ENCODE peak calls at places on chromosome 3, in five cellular contexts. One of them, this sample, is unnamed. For H3K4me1, the result is how much of the 10 kb centered on the place peaks cover.

GRCh38 chr3:180802837-180803236 is 109.6 kb upstream of the FXR1 start:
- DNase-seq in Panc1: peak
- DNase-seq in neuronal stem cell: peak
- DNase-seq in A549: peak
- DNase-seq in sigmoid colon: no peak
- DNase-seq in this sample: no peak

GRCh38 chr3:43872901-43873300 is 182.2 kb downstream of the ABHD5 start:
- DNase-seq in neuronal stem cell: no peak
- DNase-seq in A549: peak
- DNase-seq in Panc1: no peak
- DNase-seq in sigmoid colon: no peak
- DNase-seq in this sample: no peak

GRCh38 chr3:44236485-44236908 is 5.2 kb upstream of the TOPAZ1 start:
- DNase-seq in sigmoid colon: no peak
- DNase-seq in neuronal stem cell: no peak
- DNase-seq in Panc1: no peak
- DNase-seq in A549: no peak
- DNase-seq in this sample: no peak

GRCh38 chr3:15345608-15346137 is 13.3 kb upstream of the SH3BP5 start:
- DNase-seq in sigmoid colon: peak
- DNase-seq in A549: no peak
- DNase-seq in Panc1: no peak
- DNase-seq in neuronal stem cell: no peak
- DNase-seq in this sample: peak

GRCh38 chr3:52769786-52770445 is 824 bp downstream of the NEK4 start:
- DNase-seq in Panc1: no peak
- DNase-seq in neuronal stem cell: no peak
- DNase-seq in sigmoid colon: no peak
- DNase-seq in A549: no peak
- DNase-seq in this sample: no peak

GRCh38 chr3:108914774-108915641 is 38.7 kb downstream of the GUCA1C start:
- DNase-seq in A549: peak
- DNase-seq in sigmoid colon: no peak
- DNase-seq in neuronal stem cell: peak
- DNase-seq in Panc1: peak
- DNase-seq in this sample: peak

GRCh38 chr3:43246956-43247355 is 39.4 kb upstream of the SNRK start:
- DNase-seq in Panc1: no peak
- DNase-seq in sigmoid colon: no peak
- DNase-seq in neuronal stem cell: peak
- DNase-seq in A549: no peak
- DNase-seq in this sample: peak

GRCh38 chr3:117628896-117629295 is 919.3 kb downstream of the TUSC7 start:
- DNase-seq in neuronal stem cell: no peak
- DNase-seq in sigmoid colon: peak
- DNase-seq in Panc1: no peak
- DNase-seq in A549: peak
- DNase-seq in this sample: no peak

GRCh38 chr3:29408676-29409075 is 127.8 kb downstream of the RBMS3 start:
- DNase-seq in Panc1: no peak
- DNase-seq in A549: no peak
- DNase-seq in sigmoid colon: no peak
- DNase-seq in neuronal stem cell: no peak
- DNase-seq in this sample: no peak

GRCh38 chr3:170222647-170223541 is 670 bp downstream of the PRKCI start:
- DNase-seq in Panc1: no peak
- DNase-seq in A549: peak
- DNase-seq in neuronal stem cell: peak
- DNase-seq in sigmoid colon: peak
- DNase-seq in this sample: peak

GRCh38 chr3:8970971-8971589 is 7.8 kb upstream of the RAD18 start:
- DNase-seq in A549: peak
- DNase-seq in Panc1: peak
- DNase-seq in neuronal stem cell: peak
- DNase-seq in sigmoid colon: no peak
- DNase-seq in this sample: no peak

GRCh38 chr3:45607790-45608189 is 13.2 kb downstream of the LIMD1 start:
- DNase-seq in Panc1: no peak
- DNase-seq in A549: no peak
- DNase-seq in neuronal stem cell: no peak
- DNase-seq in sigmoid colon: no peak
- DNase-seq in this sample: no peak

GRCh38 chr3:147191795-147192385 is 214.5 kb downstream of the ZIC4 start:
- DNase-seq in neuronal stem cell: peak
- DNase-seq in A549: peak
- DNase-seq in sigmoid colon: no peak
- DNase-seq in Panc1: peak
- DNase-seq in this sample: no peak

GRCh38 chr3:161599702-161600101 is 103.1 kb downstream of the OTOL1 start:
- DNase-seq in neuronal stem cell: no peak
- DNase-seq in sigmoid colon: no peak
- DNase-seq in Panc1: no peak
- DNase-seq in A549: peak
- DNase-seq in this sample: no peak

GRCh38 chr3:45566951-45567411 is 27.6 kb upstream of the LIMD1 start:
- DNase-seq in A549: no peak
- DNase-seq in neuronal stem cell: no peak
- DNase-seq in sigmoid colon: peak
- DNase-seq in Panc1: no peak
- DNase-seq in this sample: peak

GRCh38 chr3:32488609-32489008 is 14.0 kb downstream of the CMTM6 start:
- DNase-seq in sigmoid colon: no peak
- DNase-seq in Panc1: no peak
- DNase-seq in A549: no peak
- DNase-seq in neuronal stem cell: no peak
- DNase-seq in this sample: no peak

GRCh38 chr3:190366145-190366544 is 21.8 kb upstream of the CLDN16 start:
- DNase-seq in sigmoid colon: no peak
- DNase-seq in neuronal stem cell: no peak
- DNase-seq in Panc1: no peak
- DNase-seq in A549: no peak
- DNase-seq in this sample: no peak

GRCh38 chr3:147410518-147411234 is 1.5 kb downstream of the ZIC1 start:
- DNase-seq in sigmoid colon: no peak
- DNase-seq in neuronal stem cell: peak
- DNase-seq in A549: peak
- DNase-seq in Panc1: no peak
- DNase-seq in this sample: no peak

GRCh38 chr3:16132190-16132589 is 42.3 kb upstream of the GALNT15 start:
- DNase-seq in A549: no peak
- DNase-seq in sigmoid colon: no peak
- DNase-seq in neuronal stem cell: no peak
- DNase-seq in Panc1: no peak
- DNase-seq in this sample: no peak

GRCh38 chr3:37559461-37559860 is 302.2 kb upstream of the CTDSPL start:
- DNase-seq in A549: no peak
- DNase-seq in Panc1: no peak
- DNase-seq in neuronal stem cell: peak
- DNase-seq in sigmoid colon: no peak
- DNase-seq in this sample: no peak

GRCh38 chr3:106510206-106510605 is 641.4 kb upstream of the CBLB start:
- DNase-seq in sigmoid colon: peak
- DNase-seq in neuronal stem cell: no peak
- DNase-seq in A549: no peak
- DNase-seq in Panc1: no peak
- DNase-seq in this sample: no peak

GRCh38 chr3:71581981-71582611 is 1.4 kb downstream of the FOXP1 start:
- DNase-seq in sigmoid colon: peak
- DNase-seq in A549: peak
- DNase-seq in neuronal stem cell: peak
- DNase-seq in Panc1: no peak
- DNase-seq in this sample: peak

GRCh38 chr3:137769321-137770065 is 5.4 kb downstream of the SOX14 start:
- DNase-seq in neuronal stem cell: no peak
- DNase-seq in Panc1: no peak
- DNase-seq in A549: no peak
- DNase-seq in sigmoid colon: no peak
- DNase-seq in this sample: no peak
- H3K4me1 ChIP-seq in neuronal stem cell: under half
- H3K4me1 ChIP-seq in Panc1: under half
- H3K4me1 ChIP-seq in A549: under half
- H3K4me1 ChIP-seq in sigmoid colon: under half
- H3K4me1 ChIP-seq in this sample: under half

GRCh38 chr3:42057561-42058211 is 33.5 kb upstream of the TRAK1 start:
- DNase-seq in A549: no peak
- DNase-seq in neuronal stem cell: no peak
- DNase-seq in Panc1: no peak
- DNase-seq in sigmoid colon: peak
- DNase-seq in this sample: peak
- H3K4me1 ChIP-seq in A549: under half
- H3K4me1 ChIP-seq in neuronal stem cell: under half
- H3K4me1 ChIP-seq in Panc1: under half
- H3K4me1 ChIP-seq in sigmoid colon: half or more
- H3K4me1 ChIP-seq in this sample: under half

GRCh38 chr3:146164506-146164905 is 3.5 kb upstream of the PLOD2 start:
- DNase-seq in neuronal stem cell: no peak
- DNase-seq in Panc1: no peak
- DNase-seq in A549: no peak
- DNase-seq in sigmoid colon: no peak
- DNase-seq in this sample: no peak
- H3K4me1 ChIP-seq in neuronal stem cell: under half
- H3K4me1 ChIP-seq in Panc1: half or more
- H3K4me1 ChIP-seq in A549: half or more
- H3K4me1 ChIP-seq in sigmoid colon: under half
- H3K4me1 ChIP-seq in this sample: under half

DNA sequence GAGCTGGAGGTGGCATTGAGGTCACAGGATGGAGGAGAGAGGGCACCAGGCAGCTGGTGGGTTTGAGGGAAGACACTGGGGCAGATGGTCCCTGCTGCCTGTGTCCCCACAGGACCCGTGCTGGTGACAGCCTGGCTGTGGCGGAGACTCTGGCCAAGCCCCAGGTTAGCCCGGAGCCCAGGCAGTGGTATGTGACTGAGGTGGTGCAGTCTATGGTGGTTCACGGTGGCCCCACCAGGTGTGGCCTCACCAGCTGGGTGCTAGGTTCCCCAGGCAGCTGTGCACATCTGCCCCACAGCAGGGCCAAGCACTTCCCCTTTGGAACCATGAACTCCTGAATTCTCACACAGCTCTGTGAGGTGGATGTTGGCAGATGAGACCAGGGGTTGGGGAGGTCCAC is 15.4 kb downstream of the PLXNA1 start:
- DNase-seq in Panc1: no peak
- DNase-seq in A549: no peak
- DNase-seq in neuronal stem cell: no peak
- DNase-seq in sigmoid colon: no peak
- DNase-seq in this sample: no peak
- H3K4me1 ChIP-seq in Panc1: under half
- H3K4me1 ChIP-seq in A549: under half
- H3K4me1 ChIP-seq in neuronal stem cell: under half
- H3K4me1 ChIP-seq in sigmoid colon: under half
- H3K4me1 ChIP-seq in this sample: under half

GRCh38 chr3:13007251-13007941 is 65.8 kb downstream of the IQSEC1 start:
- DNase-seq in Panc1: no peak
- DNase-seq in sigmoid colon: peak
- DNase-seq in A549: no peak
- DNase-seq in neuronal stem cell: no peak
- DNase-seq in this sample: no peak

GRCh38 chr3:13008114-13008995 is 64.9 kb downstream of the IQSEC1 start:
- DNase-seq in neuronal stem cell: no peak
- DNase-seq in A549: no peak
- DNase-seq in Panc1: no peak
- DNase-seq in sigmoid colon: peak
- DNase-seq in this sample: no peak

GRCh38 chr3:13009946-13010315 is 63.3 kb downstream of the IQSEC1 start:
- DNase-seq in neuronal stem cell: no peak
- DNase-seq in sigmoid colon: no peak
- DNase-seq in A549: no peak
- DNase-seq in Panc1: no peak
- DNase-seq in this sample: no peak

GRCh38 chr3:13010770-13011169 is 62.5 kb downstream of the IQSEC1 start:
- DNase-seq in Panc1: no peak
- DNase-seq in sigmoid colon: no peak
- DNase-seq in neuronal stem cell: no peak
- DNase-seq in A549: no peak
- DNase-seq in this sample: no peak

GRCh38 chr3:13009132-13009945 is 63.9 kb downstream of the IQSEC1 start:
- DNase-seq in A549: no peak
- DNase-seq in Panc1: no peak
- DNase-seq in sigmoid colon: peak
- DNase-seq in neuronal stem cell: no peak
- DNase-seq in this sample: peak
- H3K4me1 ChIP-seq in A549: under half
- H3K4me1 ChIP-seq in Panc1: under half
- H3K4me1 ChIP-seq in sigmoid colon: under half
- H3K4me1 ChIP-seq in neuronal stem cell: under half
- H3K4me1 ChIP-seq in this sample: half or more

DNA sequence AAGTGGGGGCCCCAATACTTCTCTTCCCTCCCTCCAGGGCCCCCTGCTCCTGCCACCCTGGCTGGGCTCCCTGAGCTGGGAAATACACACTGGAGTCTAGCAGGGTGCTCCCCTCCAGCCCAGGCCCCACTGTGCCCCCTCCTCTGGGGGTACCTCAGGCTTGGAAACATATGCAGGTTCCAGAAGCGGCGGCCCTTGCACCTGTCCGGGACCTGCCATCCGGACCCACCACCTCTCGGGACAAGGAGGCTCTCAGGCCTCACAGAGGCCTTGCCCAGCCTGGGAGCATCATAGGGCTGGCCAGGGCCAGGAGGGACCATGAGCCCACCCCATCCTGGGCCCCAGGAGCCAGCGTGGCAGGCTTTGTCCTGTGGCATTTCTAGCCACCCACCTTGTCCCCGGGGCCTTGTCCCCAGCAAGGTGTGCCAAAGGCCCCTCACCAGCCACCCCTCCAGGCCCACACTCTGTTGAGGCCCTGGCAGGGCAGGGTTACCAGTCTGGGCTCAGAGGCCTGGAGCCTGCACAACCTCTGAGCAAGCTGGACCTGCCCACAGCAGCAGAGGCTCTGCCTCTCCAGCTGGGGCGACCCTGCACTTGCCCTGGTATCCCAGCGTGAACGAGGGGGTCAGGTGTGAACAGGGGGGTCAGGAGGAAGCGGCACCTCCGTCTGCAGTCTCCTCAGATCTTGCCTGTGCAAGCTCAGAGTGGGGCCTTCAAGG is 45.8 kb downstream of the DNAJB8 start:
- DNase-seq in Panc1: no peak
- DNase-seq in neuronal stem cell: no peak
- DNase-seq in A549: no peak
- DNase-seq in sigmoid colon: no peak
- DNase-seq in this sample: no peak
- H3K4me1 ChIP-seq in Panc1: half or more
- H3K4me1 ChIP-seq in neuronal stem cell: under half
- H3K4me1 ChIP-seq in A549: under half
- H3K4me1 ChIP-seq in sigmoid colon: under half
- H3K4me1 ChIP-seq in this sample: under half

GRCh38 chr3:191982481-191982880 is 521.5 kb downstream of the PYDC2 start:
- DNase-seq in A549: no peak
- DNase-seq in Panc1: no peak
- DNase-seq in neuronal stem cell: no peak
- DNase-seq in sigmoid colon: no peak
- DNase-seq in this sample: no peak
- H3K4me1 ChIP-seq in A549: under half
- H3K4me1 ChIP-seq in Panc1: under half
- H3K4me1 ChIP-seq in neuronal stem cell: under half
- H3K4me1 ChIP-seq in sigmoid colon: under half
- H3K4me1 ChIP-seq in this sample: under half

This sample was measured in Peyer's patch.